ENCODE peak calls at places on chromosomes 12 and 14, in nine cellular contexts. A is cardiac muscle cell, N is tibial artery, X is A549, Y is uterus, J is WERI-Rb-1, S is lung, B is left lung, U is transverse colon. W is an unnamed sample.

GRCh38 chr12:52608826-52609630 is 7.8 kb upstream of the KRT72 start:
- DNase-seq in B (no peak), N (no peak), Y (no peak), U (no peak), X (no peak), A (no peak), J (no peak), S (no peak), W (peak; percentile 22)

GRCh38 chr12:124716208-124717141 is 147.2 kb downstream of the SCARB1 start:
- DNase-seq in A (no peak), N (no peak), J (no peak), U (no peak), Y (no peak), B (peak; percentile 88), S (peak; percentile 89), X (no peak), W (no peak)

GRCh38 chr14:33475623-33476022 is 475.3 kb downstream of the EGLN3 start:
- DNase-seq in Y (no peak), S (no peak), U (peak; percentile 73), X (peak; percentile 27), N (no peak), J (peak; percentile 57), B (no peak), A (peak; percentile 59), W (peak; percentile 86)

GRCh38 chr12:28507867-28508266 is 317.6 kb downstream of the CCDC91 start:
- DNase-seq in J (no peak), B (no peak), X (no peak), A (no peak), N (no peak), S (no peak), Y (no peak), U (no peak), W (no peak)

GRCh38 chr12:109191621-109192250 is 75.3 kb downstream of the ACACB start:
- DNase-seq in J (no peak), Y (no peak), A (no peak), S (no peak), N (no peak), X (peak; percentile 73), B (no peak), U (no peak), W (no peak)

GRCh38 chr12:68324531-68324930 is 7.6 kb downstream of the MDM1 start:
- DNase-seq in J (no peak), S (no peak), U (no peak), A (peak; percentile 17), B (no peak), Y (no peak), N (no peak), X (no peak), W (no peak)

GRCh38 chr12:1203735-1204019 is 212.7 kb downstream of the ERC1 start:
- DNase-seq in U (no peak), Y (no peak), B (no peak), X (no peak), N (no peak), S (no peak), J (no peak), A (no peak), W (no peak)

GRCh38 chr14:88791629-88792571 is 853 bp downstream of the EML5 start:
- DNase-seq in Y (peak; percentile 17), A (no peak), J (peak; percentile 33), N (no peak), X (peak; percentile 5), U (peak; percentile 25), S (peak; percentile 29), B (peak; percentile 82), W (peak; percentile 37)

GRCh38 chr12:120630139-120630895 is 10.1 kb upstream of the CABP1 start:
- DNase-seq in N (no peak), Y (no peak), B (no peak), U (no peak), X (no peak), A (no peak), S (no peak), J (peak; percentile 24), W (no peak)

GRCh38 chr14:106620368-106620767 is 1094.0 kb downstream of the TMEM121 start:
- DNase-seq in Y (no peak), A (no peak), J (no peak), X (no peak), S (no peak), B (no peak), N (no peak), U (no peak), W (no peak)

GRCh38 chr14:106619618-106620017 is 1093.2 kb downstream of the TMEM121 start:
- DNase-seq in J (no peak), A (no peak), Y (no peak), X (no peak), N (no peak), U (no peak), S (no peak), B (no peak), W (no peak)

GRCh38 chr14:106625181-106625580 is 1098.8 kb downstream of the TMEM121 start:
- DNase-seq in S (no peak), N (no peak), B (no peak), J (no peak), X (no peak), U (no peak), Y (no peak), A (no peak), W (no peak)

GRCh38 chr14:106622200-106622745 is 1095.9 kb downstream of the TMEM121 start:
- DNase-seq in Y (no peak), J (no peak), S (no peak), X (no peak), N (no peak), B (no peak), A (no peak), U (peak; percentile 7), W (no peak)
- H3K9me3 ChIP-seq in Y (no peaks in the 10 kb centered on the region), J (no peaks in the 10 kb centered on the region), S (no peaks in the 10 kb centered on the region), X (no peaks in the 10 kb centered on the region), N (no peaks in the 10 kb centered on the region), B (no peaks in the 10 kb centered on the region), A (no peaks in the 10 kb centered on the region), U (no peaks in the 10 kb centered on the region), W (peaks cover 83% of the 10 kb centered on the region)

GRCh38 chr12:5318874-5319273 is 113.0 kb upstream of the NTF3 start:
- DNase-seq in A (peak; percentile 0), N (no peak), X (no peak), U (peak; percentile 34), J (no peak), B (no peak), S (no peak), Y (no peak), W (no peak)
- H3K9me3 ChIP-seq in A (no peaks in the 10 kb centered on the region), N (peaks cover 12% of the 10 kb centered on the region), X (no peaks in the 10 kb centered on the region), U (peaks cover 9% of the 10 kb centered on the region), J (peaks cover 5% of the 10 kb centered on the region), B (peaks cover 14% of the 10 kb centered on the region), S (no peaks in the 10 kb centered on the region), Y (no peaks in the 10 kb centered on the region), W (no peaks in the 10 kb centered on the region)

GRCh38 chr14:54766276-54767138 is 136.1 kb downstream of the GCH1 start:
- DNase-seq in X (no peak), Y (no peak), B (no peak), S (no peak), J (no peak), N (no peak), A (no peak), U (no peak), W (no peak)
- H3K9me3 ChIP-seq in X (no peaks in the 10 kb centered on the region), Y (no peaks in the 10 kb centered on the region), B (no peaks in the 10 kb centered on the region), S (no peaks in the 10 kb centered on the region), J (no peaks in the 10 kb centered on the region), N (no peaks in the 10 kb centered on the region), A (no peaks in the 10 kb centered on the region), U (no peaks in the 10 kb centered on the region), W (no peaks in the 10 kb centered on the region)

GRCh38 chr14:20019257-20019865 is at the start of gene OR4K14:
- DNase-seq in Y (no peak), A (no peak), B (no peak), U (no peak), X (no peak), S (no peak), J (no peak), N (no peak), W (no peak)
- H3K9me3 ChIP-seq in Y (no peaks in the 10 kb centered on the region), A (peaks cover 7% of the 10 kb centered on the region), B (no peaks in the 10 kb centered on the region), U (no peaks in the 10 kb centered on the region), X (no peaks in the 10 kb centered on the region), S (peaks cover 4% of the 10 kb centered on the region), J (no peaks in the 10 kb centered on the region), N (no peaks in the 10 kb centered on the region), W (peaks cover 58% of the 10 kb centered on the region)